ENCODE peak calls at places on chromosomes 5 and 9, in five cellular contexts. One of them, this sample, is unnamed.

GRCh38 chr5:15598294-15598902 is 98.4 kb downstream of the FBXL7 start:
- DNase-seq in HepG2: peak
- DNase-seq in HCT116: no peak
- DNase-seq in SK-N-SH: no peak
- DNase-seq in H1: no peak
- DNase-seq in this sample: peak

GRCh38 chr5:134647750-134648424 is 698 bp upstream of the SEC24A start:
- DNase-seq in H1: no peak
- DNase-seq in HCT116: peak
- DNase-seq in SK-N-SH: no peak
- DNase-seq in HepG2: peak
- DNase-seq in this sample: no peak

GRCh38 chr9:92786298-92786697 is 21.7 kb upstream of the BICD2 start:
- DNase-seq in H1: no peak
- DNase-seq in HCT116: no peak
- DNase-seq in HepG2: no peak
- DNase-seq in SK-N-SH: no peak
- DNase-seq in this sample: no peak

GRCh38 chr9:91420471-91421021 is 3.1 kb downstream of the NFIL3 start:
- DNase-seq in HepG2: peak
- DNase-seq in H1: no peak
- DNase-seq in HCT116: no peak
- DNase-seq in SK-N-SH: no peak
- DNase-seq in this sample: no peak

GRCh38 chr5:126597156-126597555 is 2.1 kb upstream of the ALDH7A1 start:
- DNase-seq in HCT116: no peak
- DNase-seq in SK-N-SH: no peak
- DNase-seq in H1: no peak
- DNase-seq in HepG2: peak
- DNase-seq in this sample: no peak

GRCh38 chr5:80411589-80412219 is 3.8 kb downstream of the ZFYVE16 start:
- DNase-seq in H1: no peak
- DNase-seq in SK-N-SH: no peak
- DNase-seq in HCT116: no peak
- DNase-seq in HepG2: no peak
- DNase-seq in this sample: no peak

GRCh38 chr5:170357853-170358497 is 31.2 kb downstream of the KCNMB1 start:
- DNase-seq in HepG2: no peak
- DNase-seq in H1: no peak
- DNase-seq in SK-N-SH: no peak
- DNase-seq in HCT116: no peak
- DNase-seq in this sample: no peak

GRCh38 chr9:122835313-122835731 is 6.9 kb upstream of the PDCL start:
- DNase-seq in HCT116: no peak
- DNase-seq in H1: no peak
- DNase-seq in HepG2: peak
- DNase-seq in SK-N-SH: peak
- DNase-seq in this sample: no peak

GRCh38 chr5:93249651-93250289 is 331.2 kb downstream of the NR2F1-AS1 start:
- DNase-seq in SK-N-SH: no peak
- DNase-seq in HepG2: no peak
- DNase-seq in HCT116: peak
- DNase-seq in H1: no peak
- DNase-seq in this sample: no peak

GRCh38 chr9:77820293-77820954 is 172.3 kb upstream of the GNA14 start:
- DNase-seq in HepG2: no peak
- DNase-seq in SK-N-SH: no peak
- DNase-seq in H1: no peak
- DNase-seq in HCT116: no peak
- DNase-seq in this sample: no peak

GRCh38 chr5:56190500-56190899 is 42.6 kb downstream of the ANKRD55 start:
- DNase-seq in HepG2: no peak
- DNase-seq in H1: no peak
- DNase-seq in HCT116: no peak
- DNase-seq in SK-N-SH: no peak
- DNase-seq in this sample: no peak

GRCh38 chr5:124806026-124806856 is 59.8 kb upstream of the ZNF608 start:
- DNase-seq in H1: peak
- DNase-seq in HepG2: peak
- DNase-seq in SK-N-SH: peak
- DNase-seq in HCT116: no peak
- DNase-seq in this sample: peak

GRCh38 chr5:138180183-138180782 is 1.4 kb downstream of the KIF20A start:
- DNase-seq in SK-N-SH: peak
- DNase-seq in HCT116: peak
- DNase-seq in H1: no peak
- DNase-seq in HepG2: peak
- DNase-seq in this sample: no peak

GRCh38 chr9:127549771-127550170 is 62.3 kb upstream of the STXBP1 start:
- DNase-seq in H1: no peak
- DNase-seq in SK-N-SH: no peak
- DNase-seq in HepG2: no peak
- DNase-seq in HCT116: no peak
- DNase-seq in this sample: no peak

GRCh38 chr5:89286320-89286719 is 403.3 kb upstream of the MEF2C start:
- DNase-seq in SK-N-SH: no peak
- DNase-seq in HCT116: no peak
- DNase-seq in HepG2: no peak
- DNase-seq in H1: no peak
- DNase-seq in this sample: no peak

GRCh38 chr9:94650924-94651323 is 11.6 kb upstream of the FBP1 start:
- DNase-seq in HepG2: no peak
- DNase-seq in HCT116: no peak
- DNase-seq in H1: no peak
- DNase-seq in SK-N-SH: no peak
- DNase-seq in this sample: no peak

GRCh38 chr9:94654165-94654894 is 15.0 kb upstream of the FBP1 start:
- DNase-seq in SK-N-SH: no peak
- DNase-seq in HepG2: no peak
- DNase-seq in H1: no peak
- DNase-seq in HCT116: no peak
- DNase-seq in this sample: no peak

GRCh38 chr9:94655739-94656138 is 16.4 kb upstream of the FBP1 start:
- DNase-seq in HepG2: no peak
- DNase-seq in SK-N-SH: no peak
- DNase-seq in H1: no peak
- DNase-seq in HCT116: no peak
- DNase-seq in this sample: no peak

GRCh38 chr9:94656976-94657375 is 17.7 kb upstream of the FBP1 start:
- DNase-seq in SK-N-SH: no peak
- DNase-seq in HCT116: no peak
- DNase-seq in H1: no peak
- DNase-seq in HepG2: no peak
- DNase-seq in this sample: no peak

DNA sequence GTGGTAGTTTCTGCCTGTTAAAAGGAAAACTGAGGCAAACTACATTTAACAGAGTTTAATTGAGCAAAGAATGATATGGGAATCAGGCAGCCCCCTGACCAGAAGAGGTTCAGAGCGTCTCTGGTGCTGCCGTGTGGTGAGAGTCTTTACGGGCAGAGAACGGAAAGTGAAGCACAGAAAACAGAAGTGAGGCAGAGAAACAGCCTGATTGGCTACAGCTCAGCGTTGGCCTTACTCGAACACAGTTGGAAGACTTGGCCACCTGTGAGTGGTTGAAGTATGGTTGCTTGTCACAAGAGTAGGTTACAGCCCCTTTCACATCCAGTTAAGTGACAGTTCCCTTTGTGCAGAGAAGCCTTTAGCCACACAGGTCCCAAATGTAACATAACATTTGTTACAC is 16.9 kb upstream of the FBP1 start:
- DNase-seq in SK-N-SH: no peak
- DNase-seq in HepG2: no peak
- DNase-seq in H1: no peak
- DNase-seq in HCT116: no peak
- DNase-seq in this sample: no peak
- H3K4me3 ChIP-seq in SK-N-SH: no peak
- H3K4me3 ChIP-seq in HepG2: no peak
- H3K4me3 ChIP-seq in H1: no peak
- H3K4me3 ChIP-seq in HCT116: no peak
- H3K4me3 ChIP-seq in this sample: no peak

GRCh38 chr5:115579747-115580173 is 22.5 kb downstream of the TICAM2 start:
- DNase-seq in HCT116: no peak
- DNase-seq in SK-N-SH: no peak
- DNase-seq in HepG2: no peak
- DNase-seq in H1: no peak
- DNase-seq in this sample: no peak
- TF ChIP-seq YY1 in HCT116: no peak
- TF ChIP-seq YY1 in SK-N-SH: no peak
- TF ChIP-seq YY1 in HepG2: no peak
- TF ChIP-seq YY1 in H1: no peak
- TF ChIP-seq YY1 in this sample: no peak

GRCh38 chr5:132776077-132776931 is 735 bp downstream of the SEPTIN8 start:
- DNase-seq in SK-N-SH: peak
- DNase-seq in HepG2: peak
- DNase-seq in HCT116: no peak
- DNase-seq in H1: no peak
- DNase-seq in this sample: no peak
- H3K4me3 ChIP-seq in SK-N-SH: peak
- H3K4me3 ChIP-seq in HepG2: peak
- H3K4me3 ChIP-seq in HCT116: peak
- H3K4me3 ChIP-seq in H1: peak
- H3K4me3 ChIP-seq in this sample: peak

GRCh38 chr5:133400831-133401351 is 211.4 kb downstream of the FSTL4 start:
- DNase-seq in SK-N-SH: no peak
- DNase-seq in HCT116: no peak
- DNase-seq in H1: no peak
- DNase-seq in HepG2: no peak
- DNase-seq in this sample: no peak
- TF ChIP-seq YY1 in SK-N-SH: no peak
- TF ChIP-seq YY1 in HCT116: no peak
- TF ChIP-seq YY1 in H1: no peak
- TF ChIP-seq YY1 in HepG2: no peak
- TF ChIP-seq YY1 in this sample: no peak

GRCh38 chr5:174045470-174046025 is at the start of gene NSG2:
- DNase-seq in HCT116: peak
- DNase-seq in H1: peak
- DNase-seq in HepG2: peak
- DNase-seq in SK-N-SH: peak
- DNase-seq in this sample: peak
- H3K4me3 ChIP-seq in HCT116: no peak
- H3K4me3 ChIP-seq in H1: no peak
- H3K4me3 ChIP-seq in HepG2: no peak
- H3K4me3 ChIP-seq in SK-N-SH: peak
- H3K4me3 ChIP-seq in this sample: no peak

DNA sequence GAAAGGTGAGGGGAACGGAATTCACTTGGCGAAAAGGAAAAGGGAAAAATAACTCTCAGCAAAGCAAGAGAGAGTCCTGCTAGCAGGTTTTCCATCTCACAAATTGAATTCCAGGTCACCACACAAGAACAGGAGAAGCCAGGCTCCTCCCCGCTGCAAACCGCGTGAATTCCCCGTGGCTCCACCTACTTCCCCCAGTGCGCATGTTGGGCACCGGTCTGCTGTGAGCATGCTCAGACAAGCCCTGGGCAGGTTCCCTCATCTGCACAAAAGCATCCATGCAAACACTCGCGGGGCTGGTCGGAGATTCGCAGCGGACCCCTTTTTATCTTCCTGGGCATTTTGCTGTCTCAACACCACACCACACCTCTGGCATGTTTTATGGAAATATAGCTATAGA is 58.5 kb upstream of the S1PR3 start:
- DNase-seq in HCT116: no peak
- DNase-seq in H1: peak
- DNase-seq in HepG2: no peak
- DNase-seq in SK-N-SH: no peak
- DNase-seq in this sample: no peak
- TF ChIP-seq YY1 in HCT116: no peak
- TF ChIP-seq YY1 in H1: no peak
- TF ChIP-seq YY1 in HepG2: no peak
- TF ChIP-seq YY1 in SK-N-SH: no peak
- TF ChIP-seq YY1 in this sample: no peak

DNA sequence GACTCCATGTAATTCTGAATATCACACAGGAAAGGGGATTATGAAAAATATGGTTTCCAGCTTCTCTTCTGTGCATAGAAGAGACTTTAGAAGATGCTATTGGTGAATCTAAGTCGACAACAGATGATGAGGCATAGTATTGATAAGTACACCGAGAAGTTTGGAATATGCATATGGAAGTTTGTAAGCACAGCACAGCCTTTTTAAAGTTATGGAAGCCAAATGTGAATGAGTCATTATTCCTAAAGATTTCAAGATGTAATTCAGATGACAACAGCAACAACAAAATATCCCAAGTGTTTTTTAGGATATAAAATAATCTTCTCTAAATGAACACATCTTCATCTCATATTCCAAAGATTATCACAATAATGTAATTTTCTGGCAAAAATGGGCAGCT is 1723.3 kb downstream of the EFNA5 start:
- DNase-seq in HCT116: no peak
- DNase-seq in HepG2: no peak
- DNase-seq in SK-N-SH: no peak
- DNase-seq in H1: no peak
- DNase-seq in this sample: no peak
- H3K4me3 ChIP-seq in HCT116: no peak
- H3K4me3 ChIP-seq in HepG2: no peak
- H3K4me3 ChIP-seq in SK-N-SH: no peak
- H3K4me3 ChIP-seq in H1: no peak
- H3K4me3 ChIP-seq in this sample: no peak

This sample was measured in NT2/D1.